ENCODE peak calls at places on chromosomes 6 and 20, in ten cellular contexts. One of them, this sample, is unnamed.

GRCh38 chr6:19153270-19153980 is 683.7 kb upstream of the ID4 start:
- DNase-seq in GM10248: no peak
- DNase-seq in T-helper 17 cell: no peak
- DNase-seq in stimulated activated CD4-positive, alpha-beta T cell treated with anti-CD3 and anti-CD28 coated beads, Interleukin-15, amount 100 ng/mL, for 24 hours: no peak
- DNase-seq in H7: no peak
- DNase-seq in activated T-helper 1 cell treated with anti-CD3 and anti-CD28 coated beads, Interleukin-12 subunit alpha, Interleukin-12 subunit beta, Interleukin-2, Interleukin-4 antibody, amounts not matched to agents 30 ng/mL and 10 ng/mL and 1 ng/mL, durations not matched to agents 14 hours and 24 hours and 36 hours: no peak
- DNase-seq in RWPE1: no peak
- DNase-seq in GM06990: no peak
- DNase-seq in heart right ventricle: no peak
- DNase-seq in iris pigment epithelial cell: peak
- DNase-seq in this sample: no peak

GRCh38 chr6:161186173-161186769 is 87.6 kb downstream of the AGPAT4 start:
- DNase-seq in GM10248: no peak
- DNase-seq in T-helper 17 cell: no peak
- DNase-seq in stimulated activated CD4-positive, alpha-beta T cell treated with anti-CD3 and anti-CD28 coated beads, Interleukin-15, amount 100 ng/mL, for 24 hours: no peak
- DNase-seq in H7: no peak
- DNase-seq in activated T-helper 1 cell treated with anti-CD3 and anti-CD28 coated beads, Interleukin-12 subunit alpha, Interleukin-12 subunit beta, Interleukin-2, Interleukin-4 antibody, amounts not matched to agents 30 ng/mL and 10 ng/mL and 1 ng/mL, durations not matched to agents 14 hours and 24 hours and 36 hours: no peak
- DNase-seq in RWPE1: peak
- DNase-seq in GM06990: no peak
- DNase-seq in heart right ventricle: no peak
- DNase-seq in iris pigment epithelial cell: peak
- DNase-seq in this sample: no peak

GRCh38 chr6:36069573-36069972 is 42.0 kb downstream of the MAPK14 start:
- DNase-seq in GM10248: no peak
- DNase-seq in T-helper 17 cell: no peak
- DNase-seq in stimulated activated CD4-positive, alpha-beta T cell treated with anti-CD3 and anti-CD28 coated beads, Interleukin-15, amount 100 ng/mL, for 24 hours: no peak
- DNase-seq in H7: no peak
- DNase-seq in activated T-helper 1 cell treated with anti-CD3 and anti-CD28 coated beads, Interleukin-12 subunit alpha, Interleukin-12 subunit beta, Interleukin-2, Interleukin-4 antibody, amounts not matched to agents 30 ng/mL and 10 ng/mL and 1 ng/mL, durations not matched to agents 14 hours and 24 hours and 36 hours: no peak
- DNase-seq in RWPE1: no peak
- DNase-seq in GM06990: no peak
- DNase-seq in heart right ventricle: no peak
- DNase-seq in iris pigment epithelial cell: no peak
- DNase-seq in this sample: no peak

GRCh38 chr6:35391240-35391968 is 49.0 kb downstream of the PPARD start:
- DNase-seq in GM10248: no peak
- DNase-seq in T-helper 17 cell: no peak
- DNase-seq in stimulated activated CD4-positive, alpha-beta T cell treated with anti-CD3 and anti-CD28 coated beads, Interleukin-15, amount 100 ng/mL, for 24 hours: no peak
- DNase-seq in H7: no peak
- DNase-seq in activated T-helper 1 cell treated with anti-CD3 and anti-CD28 coated beads, Interleukin-12 subunit alpha, Interleukin-12 subunit beta, Interleukin-2, Interleukin-4 antibody, amounts not matched to agents 30 ng/mL and 10 ng/mL and 1 ng/mL, durations not matched to agents 14 hours and 24 hours and 36 hours: no peak
- DNase-seq in RWPE1: peak
- DNase-seq in GM06990: no peak
- DNase-seq in heart right ventricle: no peak
- DNase-seq in iris pigment epithelial cell: peak
- DNase-seq in this sample: peak

GRCh38 chr20:39943336-39943735 is 745.7 kb downstream of the MAFB start:
- DNase-seq in GM10248: no peak
- DNase-seq in T-helper 17 cell: no peak
- DNase-seq in stimulated activated CD4-positive, alpha-beta T cell treated with anti-CD3 and anti-CD28 coated beads, Interleukin-15, amount 100 ng/mL, for 24 hours: no peak
- DNase-seq in H7: no peak
- DNase-seq in activated T-helper 1 cell treated with anti-CD3 and anti-CD28 coated beads, Interleukin-12 subunit alpha, Interleukin-12 subunit beta, Interleukin-2, Interleukin-4 antibody, amounts not matched to agents 30 ng/mL and 10 ng/mL and 1 ng/mL, durations not matched to agents 14 hours and 24 hours and 36 hours: no peak
- DNase-seq in RWPE1: no peak
- DNase-seq in GM06990: no peak
- DNase-seq in heart right ventricle: no peak
- DNase-seq in iris pigment epithelial cell: no peak
- DNase-seq in this sample: no peak

GRCh38 chr6:73073238-73073637 is 152.1 kb downstream of the KHDC1L start:
- DNase-seq in GM10248: no peak
- DNase-seq in T-helper 17 cell: no peak
- DNase-seq in stimulated activated CD4-positive, alpha-beta T cell treated with anti-CD3 and anti-CD28 coated beads, Interleukin-15, amount 100 ng/mL, for 24 hours: no peak
- DNase-seq in H7: no peak
- DNase-seq in activated T-helper 1 cell treated with anti-CD3 and anti-CD28 coated beads, Interleukin-12 subunit alpha, Interleukin-12 subunit beta, Interleukin-2, Interleukin-4 antibody, amounts not matched to agents 30 ng/mL and 10 ng/mL and 1 ng/mL, durations not matched to agents 14 hours and 24 hours and 36 hours: no peak
- DNase-seq in RWPE1: no peak
- DNase-seq in GM06990: no peak
- DNase-seq in heart right ventricle: no peak
- DNase-seq in iris pigment epithelial cell: no peak
- DNase-seq in this sample: no peak

GRCh38 chr6:140281236-140281635 is 906.8 kb upstream of the CITED2 start:
- DNase-seq in GM10248: no peak
- DNase-seq in T-helper 17 cell: no peak
- DNase-seq in stimulated activated CD4-positive, alpha-beta T cell treated with anti-CD3 and anti-CD28 coated beads, Interleukin-15, amount 100 ng/mL, for 24 hours: no peak
- DNase-seq in H7: no peak
- DNase-seq in activated T-helper 1 cell treated with anti-CD3 and anti-CD28 coated beads, Interleukin-12 subunit alpha, Interleukin-12 subunit beta, Interleukin-2, Interleukin-4 antibody, amounts not matched to agents 30 ng/mL and 10 ng/mL and 1 ng/mL, durations not matched to agents 14 hours and 24 hours and 36 hours: no peak
- DNase-seq in RWPE1: peak
- DNase-seq in GM06990: no peak
- DNase-seq in heart right ventricle: no peak
- DNase-seq in iris pigment epithelial cell: peak
- DNase-seq in this sample: no peak

GRCh38 chr6:73854998-73855718 is 159.2 kb downstream of the CD109 start:
- DNase-seq in GM10248: peak
- DNase-seq in T-helper 17 cell: no peak
- DNase-seq in stimulated activated CD4-positive, alpha-beta T cell treated with anti-CD3 and anti-CD28 coated beads, Interleukin-15, amount 100 ng/mL, for 24 hours: peak
- DNase-seq in H7: peak
- DNase-seq in activated T-helper 1 cell treated with anti-CD3 and anti-CD28 coated beads, Interleukin-12 subunit alpha, Interleukin-12 subunit beta, Interleukin-2, Interleukin-4 antibody, amounts not matched to agents 30 ng/mL and 10 ng/mL and 1 ng/mL, durations not matched to agents 14 hours and 24 hours and 36 hours: no peak
- DNase-seq in RWPE1: peak
- DNase-seq in GM06990: no peak
- DNase-seq in heart right ventricle: peak
- DNase-seq in iris pigment epithelial cell: peak
- DNase-seq in this sample: peak

GRCh38 chr6:166515072-166515810 is 71.2 kb downstream of the RAMACL start:
- DNase-seq in GM10248: peak
- DNase-seq in T-helper 17 cell: no peak
- DNase-seq in stimulated activated CD4-positive, alpha-beta T cell treated with anti-CD3 and anti-CD28 coated beads, Interleukin-15, amount 100 ng/mL, for 24 hours: peak
- DNase-seq in H7: peak
- DNase-seq in activated T-helper 1 cell treated with anti-CD3 and anti-CD28 coated beads, Interleukin-12 subunit alpha, Interleukin-12 subunit beta, Interleukin-2, Interleukin-4 antibody, amounts not matched to agents 30 ng/mL and 10 ng/mL and 1 ng/mL, durations not matched to agents 14 hours and 24 hours and 36 hours: no peak
- DNase-seq in RWPE1: peak
- DNase-seq in GM06990: no peak
- DNase-seq in heart right ventricle: no peak
- DNase-seq in iris pigment epithelial cell: peak
- DNase-seq in this sample: peak

GRCh38 chr6:165973473-165973872 is 194.2 kb downstream of the TBXT start:
- DNase-seq in GM10248: no peak
- DNase-seq in T-helper 17 cell: no peak
- DNase-seq in stimulated activated CD4-positive, alpha-beta T cell treated with anti-CD3 and anti-CD28 coated beads, Interleukin-15, amount 100 ng/mL, for 24 hours: no peak
- DNase-seq in H7: no peak
- DNase-seq in activated T-helper 1 cell treated with anti-CD3 and anti-CD28 coated beads, Interleukin-12 subunit alpha, Interleukin-12 subunit beta, Interleukin-2, Interleukin-4 antibody, amounts not matched to agents 30 ng/mL and 10 ng/mL and 1 ng/mL, durations not matched to agents 14 hours and 24 hours and 36 hours: no peak
- DNase-seq in RWPE1: no peak
- DNase-seq in GM06990: no peak
- DNase-seq in heart right ventricle: no peak
- DNase-seq in iris pigment epithelial cell: no peak
- DNase-seq in this sample: no peak

GRCh38 chr20:49918446-49918845 is 3.1 kb upstream of the SPATA2 start:
- DNase-seq in GM10248: no peak
- DNase-seq in T-helper 17 cell: no peak
- DNase-seq in stimulated activated CD4-positive, alpha-beta T cell treated with anti-CD3 and anti-CD28 coated beads, Interleukin-15, amount 100 ng/mL, for 24 hours: no peak
- DNase-seq in H7: no peak
- DNase-seq in activated T-helper 1 cell treated with anti-CD3 and anti-CD28 coated beads, Interleukin-12 subunit alpha, Interleukin-12 subunit beta, Interleukin-2, Interleukin-4 antibody, amounts not matched to agents 30 ng/mL and 10 ng/mL and 1 ng/mL, durations not matched to agents 14 hours and 24 hours and 36 hours: no peak
- DNase-seq in RWPE1: no peak
- DNase-seq in GM06990: no peak
- DNase-seq in heart right ventricle: no peak
- DNase-seq in iris pigment epithelial cell: no peak
- DNase-seq in this sample: no peak

GRCh38 chr6:19452495-19452894 is 384.7 kb upstream of the ID4 start:
- DNase-seq in GM10248: no peak
- DNase-seq in T-helper 17 cell: no peak
- DNase-seq in stimulated activated CD4-positive, alpha-beta T cell treated with anti-CD3 and anti-CD28 coated beads, Interleukin-15, amount 100 ng/mL, for 24 hours: no peak
- DNase-seq in H7: peak
- DNase-seq in activated T-helper 1 cell treated with anti-CD3 and anti-CD28 coated beads, Interleukin-12 subunit alpha, Interleukin-12 subunit beta, Interleukin-2, Interleukin-4 antibody, amounts not matched to agents 30 ng/mL and 10 ng/mL and 1 ng/mL, durations not matched to agents 14 hours and 24 hours and 36 hours: no peak
- DNase-seq in RWPE1: no peak
- DNase-seq in GM06990: no peak
- DNase-seq in heart right ventricle: no peak
- DNase-seq in iris pigment epithelial cell: no peak
- DNase-seq in this sample: peak

GRCh38 chr6:10465633-10466499 is 51.0 kb upstream of the TFAP2A start:
- DNase-seq in GM10248: peak
- DNase-seq in T-helper 17 cell: no peak
- DNase-seq in stimulated activated CD4-positive, alpha-beta T cell treated with anti-CD3 and anti-CD28 coated beads, Interleukin-15, amount 100 ng/mL, for 24 hours: peak
- DNase-seq in H7: peak
- DNase-seq in activated T-helper 1 cell treated with anti-CD3 and anti-CD28 coated beads, Interleukin-12 subunit alpha, Interleukin-12 subunit beta, Interleukin-2, Interleukin-4 antibody, amounts not matched to agents 30 ng/mL and 10 ng/mL and 1 ng/mL, durations not matched to agents 14 hours and 24 hours and 36 hours: no peak
- DNase-seq in RWPE1: peak
- DNase-seq in GM06990: peak
- DNase-seq in heart right ventricle: no peak
- DNase-seq in iris pigment epithelial cell: peak
- DNase-seq in this sample: peak